ENCODE peak calls at places on chromosomes 13 and 19, in six cellular contexts. U is astrocyte of the spinal cord, B is keratinocyte, V is heart left ventricle, Q is lung, H is fibroblast of the aortic adventitia. Y is an unnamed sample.
A peak's percentile ranks its signal among the peaks of the same experiment; 100 is the strongest.

GRCh38 chr19:43809762-43810696 is 7.8 kb upstream of the LYPD5 start:
- DNase-seq in U (peak; percentile 67), B (no peak), V (no peak), Q (no peak), H (peak; percentile 76), Y (no peak)

GRCh38 chr19:1730157-1730556 is 23.1 kb upstream of the ONECUT3 start:
- DNase-seq in U (no peak), B (no peak), V (no peak), Q (no peak), H (no peak), Y (no peak)

GRCh38 chr13:27919934-27920676 is at the start of gene PDX1:
- DNase-seq in U (no peak), B (no peak), V (no peak), Q (peak; percentile 35), H (no peak), Y (no peak)

GRCh38 chr13:67283602-67284001 is 53.5 kb upstream of the PCDH9 start:
- DNase-seq in U (no peak), B (no peak), V (no peak), Q (no peak), H (no peak), Y (no peak)

GRCh38 chr19:51359294-51359693 is 6.9 kb downstream of the ETFB start:
- DNase-seq in U (peak; percentile 93), B (no peak), V (no peak), Q (no peak), H (peak; percentile 91), Y (no peak)

GRCh38 chr13:104414771-104415170 is 1348.6 kb upstream of the SLC10A2 start:
- DNase-seq in U (no peak), B (no peak), V (no peak), Q (no peak), H (no peak), Y (no peak)

GRCh38 chr19:3450796-3451411 is 29.4 kb downstream of the SMIM24 start:
- DNase-seq in U (peak; percentile 100), B (peak; percentile 83), V (peak; percentile 79), Q (peak; percentile 60), H (peak; percentile 100), Y (peak; percentile 97)

GRCh38 chr13:44620057-44620456 is 43.9 kb upstream of the TSC22D1 start:
- DNase-seq in U (peak; percentile 13), B (peak; percentile 4), V (no peak), Q (no peak), H (peak; percentile 20), Y (no peak)

GRCh38 chr13:113639661-113640262 is 18.2 kb downstream of the ATP4B start:
- DNase-seq in U (no peak), B (no peak), V (peak; percentile 31), Q (no peak), H (no peak), Y (no peak)

GRCh38 chr13:113637262-113638160 is 20.5 kb downstream of the ATP4B start:
- DNase-seq in U (no peak), B (no peak), V (peak; percentile 11), Q (no peak), H (no peak), Y (no peak)

GRCh38 chr13:113638806-113639205 is 19.2 kb downstream of the ATP4B start:
- DNase-seq in U (no peak), B (no peak), V (no peak), Q (no peak), H (no peak), Y (no peak)

GRCh38 chr13:113636266-113636963 is 21.6 kb downstream of the ATP4B start:
- DNase-seq in U (no peak), B (no peak), V (no peak), Q (no peak), H (no peak), Y (no peak)

GRCh38 chr13:113638173-113638746 is 19.7 kb downstream of the ATP4B start:
- DNase-seq in U (no peak), B (no peak), V (peak; percentile 9), Q (no peak), H (no peak), Y (no peak)
- TF ChIP-seq CTCF in U (no peak), B (no peak), V (no peak), Q (no peak), H (no peak), Y (no peak)

GRCh38 chr19:38303517-38304351 is at the start of gene C19orf33:
- DNase-seq in U (peak; percentile 17), B (peak; percentile 91), V (no peak), Q (peak; percentile 85), H (no peak), Y (no peak)
- H3K4me3 ChIP-seq in U (no peak within 1 kb of the TSS), B (peak within 1 kb of the TSS; percentile 64), V (peak within 1 kb of the TSS; percentile 29), Q (peak within 1 kb of the TSS; percentile 25), H (no peak within 1 kb of the TSS), Y (peak within 1 kb of the TSS; percentile 6)

GRCh38 chr13:71303144-71303543 is 563.9 kb downstream of the DACH1 start:
- DNase-seq in U (no peak), B (no peak), V (no peak), Q (no peak), H (no peak), Y (no peak)
- TF ChIP-seq CTCF in U (no peak), B (no peak), V (no peak), Q (no peak), H (no peak), Y (no peak)

GRCh38 chr19:373391-374182 is 29.0 kb upstream of the MIER2 start:
- DNase-seq in U (no peak), B (no peak), V (no peak), Q (no peak), H (no peak), Y (no peak)

GRCh38 chr19:376111-376470 is 31.5 kb upstream of the MIER2 start:
- DNase-seq in U (no peak), B (no peak), V (no peak), Q (no peak), H (no peak), Y (no peak)

GRCh38 chr19:374886-375235 is 30.3 kb upstream of the MIER2 start:
- DNase-seq in U (no peak), B (no peak), V (no peak), Q (no peak), H (no peak), Y (no peak)

GRCh38 chr19:375395-376110 is 31.0 kb upstream of the MIER2 start:
- DNase-seq in U (no peak), B (no peak), V (no peak), Q (no peak), H (no peak), Y (no peak)

GRCh38 chr19:374183-374885 is 29.7 kb upstream of the MIER2 start:
- DNase-seq in U (no peak), B (no peak), V (no peak), Q (no peak), H (no peak), Y (no peak)
- H3K4me3 ChIP-seq in U (no peak overlapping the region), B (no peak overlapping the region), V (no peak overlapping the region), Q (no peak overlapping the region), H (no peak overlapping the region), Y (no peak overlapping the region)

GRCh38 chr19:10417598-10418280 is 2.6 kb upstream of the PDE4A start:
- DNase-seq in U (no peak), B (no peak), V (no peak), Q (no peak), H (no peak), Y (no peak)

GRCh38 chr19:10420444-10421239 is at the start of gene PDE4A:
- DNase-seq in U (no peak), B (no peak), V (peak; percentile 33), Q (no peak), H (no peak), Y (no peak)

GRCh38 chr19:10419646-10420443 is 493 bp upstream of the PDE4A start:
- DNase-seq in U (peak; percentile 80), B (no peak), V (no peak), Q (no peak), H (peak; percentile 45), Y (no peak)

GRCh38 chr19:10418281-10419199 is 1.8 kb upstream of the PDE4A start:
- DNase-seq in U (peak; percentile 41), B (no peak), V (no peak), Q (no peak), H (peak; percentile 22), Y (no peak)

DNA sequence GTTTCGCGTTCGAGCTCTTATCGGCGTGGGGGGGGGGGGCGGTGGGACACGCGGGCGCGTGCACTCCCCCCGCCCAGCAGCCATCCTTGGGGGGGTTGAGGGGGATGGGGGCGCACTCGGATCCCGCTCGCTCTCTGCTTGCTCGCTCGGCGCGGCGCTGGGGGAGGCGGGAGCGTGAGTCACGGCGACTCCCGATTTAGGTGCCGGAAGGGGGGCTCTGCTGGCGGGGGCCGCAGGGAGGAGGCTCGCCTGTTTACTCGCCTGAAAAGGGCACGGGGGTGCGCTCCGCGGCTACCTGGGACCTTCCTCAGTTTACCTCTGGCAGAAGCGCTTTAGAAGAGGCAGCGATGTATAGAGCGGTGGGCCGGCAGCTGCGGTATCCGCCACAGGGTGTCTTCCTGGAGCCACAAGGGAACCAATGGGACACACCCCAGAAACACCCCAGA is 1.1 kb upstream of the PDE4A start:
- DNase-seq in U (no peak), B (no peak), V (no peak), Q (no peak), H (no peak), Y (no peak)
- TF ChIP-seq CTCF in U (no peak), B (no peak), V (no peak), Q (no peak), H (no peak), Y (no peak)

GRCh38 chr19:7595466-7596133 is at the start of gene CAMSAP3:
- DNase-seq in U (no peak), B (no peak), V (no peak), Q (peak; percentile 43), H (peak; percentile 13), Y (no peak)
- H3K4me3 ChIP-seq in U (peak within 1 kb of the TSS; percentile 7), B (peak within 1 kb of the TSS; percentile 62), V (peak within 1 kb of the TSS; percentile 53), Q (peak within 1 kb of the TSS; percentile 45), H (no peak within 1 kb of the TSS), Y (peak within 1 kb of the TSS; percentile 19)